ENCODE peak calls at places on chromosomes 16 and 17, in four cellular contexts. M is Panc1, T is GM12865, H is foreskin fibroblast. N is an unnamed sample.

GRCh38 chr17:7884581-7885356 is 3.8 kb upstream of the CHD3 start:
- DNase-seq in M (no peak), T (peak; percentile 21), H (no peak), N (peak; percentile 44)

GRCh38 chr17:51820766-51821165 is 337.7 kb downstream of the CA10 start:
- DNase-seq in H (no peak), M (no peak), T (no peak), N (no peak)

GRCh38 chr16:14187517-14188338 is 116.6 kb downstream of the MRTFB start:
- DNase-seq in H (no peak), M (no peak), T (no peak), N (no peak)

GRCh38 chr17:77459018-77459755 is 318.4 kb downstream of the SEC14L1 start:
- DNase-seq in M (no peak), H (no peak), T (peak; percentile 54), N (no peak)

GRCh38 chr16:14354561-14355351 is 275.3 kb downstream of the PARN start:
- DNase-seq in H (no peak), M (no peak), T (peak; percentile 98), N (peak; percentile 84)

GRCh38 chr16:48526058-48526957 is 83.7 kb downstream of the N4BP1 start:
- DNase-seq in M (peak; percentile 32), T (peak; percentile 73), H (no peak), N (peak; percentile 79)

GRCh38 chr16:77236063-77236511 is 36.9 kb downstream of the SYCE1L start:
- DNase-seq in H (peak; percentile 63), T (peak; percentile 88), M (peak; percentile 62), N (peak; percentile 85)

GRCh38 chr17:69908599-69909368 is 166.2 kb upstream of the KCNJ16 start:
- DNase-seq in M (no peak), T (no peak), H (no peak), N (no peak)

DNA sequence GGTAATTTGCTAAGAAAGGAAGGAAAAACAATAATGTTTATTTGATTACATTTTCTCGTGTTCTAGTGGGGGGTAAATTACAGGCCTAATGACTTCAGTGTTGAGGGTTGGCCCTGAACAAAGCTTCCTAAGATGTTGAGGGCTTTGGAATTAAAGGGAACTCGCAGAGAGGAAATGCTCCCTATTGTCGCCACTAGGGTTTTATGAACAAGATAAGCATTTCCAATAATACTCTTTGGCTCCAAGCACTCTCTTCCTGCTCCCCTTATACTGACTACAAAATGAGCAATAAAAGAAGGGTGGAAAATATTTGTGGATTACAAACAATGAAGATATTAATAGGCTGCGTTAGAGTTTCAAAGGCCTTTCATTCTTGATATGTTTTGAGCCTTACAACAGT is 363.6 kb downstream of the HS3ST3B1 start:
- DNase-seq in M (no peak), T (no peak), H (no peak), N (no peak)
- TF ChIP-seq CTCF in M (no peak), T (no peak), H (no peak), N (no peak)

DNA sequence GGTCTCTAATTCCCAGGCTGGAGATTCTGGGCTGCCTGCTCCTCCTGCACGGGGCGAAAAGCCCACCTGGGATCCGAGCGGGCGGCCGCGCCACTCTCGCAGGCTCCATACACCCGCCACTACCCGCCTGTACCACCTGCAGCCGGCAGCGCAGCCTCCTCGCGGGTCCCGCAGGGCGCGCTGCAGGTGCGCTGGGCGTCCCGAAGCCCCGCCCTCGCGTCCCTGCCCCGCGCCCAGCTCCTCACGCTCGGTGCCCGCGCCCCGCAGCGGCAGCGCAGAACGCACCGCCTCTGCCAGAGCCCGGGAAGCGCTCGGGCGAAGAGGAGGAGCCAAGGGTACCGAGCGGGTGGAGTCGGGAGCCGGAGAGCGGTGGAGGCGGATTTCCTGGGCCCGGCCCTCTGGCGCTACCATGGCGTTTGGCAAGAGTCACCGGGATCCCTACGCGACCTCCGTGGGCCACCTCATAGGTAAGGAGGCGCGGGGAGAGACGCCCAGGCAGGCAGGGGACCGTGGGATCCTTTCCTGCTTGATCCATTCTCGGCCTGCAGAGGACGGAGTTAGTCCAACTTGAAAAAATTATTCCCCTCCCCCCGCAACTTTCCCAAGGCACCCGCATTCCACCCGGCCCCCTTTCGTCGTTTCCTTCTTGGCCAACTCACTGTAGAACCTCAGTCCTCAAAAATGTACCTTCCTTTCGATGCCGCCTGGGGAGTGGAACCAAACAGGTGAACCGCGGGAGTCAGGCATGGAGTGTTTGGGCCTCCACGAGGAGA is at the start of gene TOM1L1:
- DNase-seq in M (no peak), T (peak; percentile 43), H (peak; percentile 57), N (peak; percentile 50)
- TF ChIP-seq CTCF in M (peak; percentile 40), T (no peak), H (peak; percentile 12), N (no peak)

GRCh38 chr17:37754363-37754762 is 9.5 kb upstream of the HNF1B start:
- DNase-seq in T (no peak), M (no peak), H (no peak), N (no peak)
- TF ChIP-seq CTCF in T (no peak), M (no peak), H (no peak), N (no peak)

GRCh38 chr17:82315703-82316358 is 1.6 kb downstream of the CD7 start:
- DNase-seq in M (no peak), H (no peak), T (no peak), N (no peak)
- TF ChIP-seq CTCF in M (no peak), H (no peak), T (no peak), N (no peak)

GRCh38 chr17:58541249-58541648 is 26.8 kb upstream of the MTMR4 start:
- DNase-seq in H (no peak), M (no peak), T (peak; percentile 54), N (peak; percentile 49)
- TF ChIP-seq CTCF in H (no peak), M (peak; percentile 32), T (peak; percentile 58), N (peak; percentile 21)

DNA sequence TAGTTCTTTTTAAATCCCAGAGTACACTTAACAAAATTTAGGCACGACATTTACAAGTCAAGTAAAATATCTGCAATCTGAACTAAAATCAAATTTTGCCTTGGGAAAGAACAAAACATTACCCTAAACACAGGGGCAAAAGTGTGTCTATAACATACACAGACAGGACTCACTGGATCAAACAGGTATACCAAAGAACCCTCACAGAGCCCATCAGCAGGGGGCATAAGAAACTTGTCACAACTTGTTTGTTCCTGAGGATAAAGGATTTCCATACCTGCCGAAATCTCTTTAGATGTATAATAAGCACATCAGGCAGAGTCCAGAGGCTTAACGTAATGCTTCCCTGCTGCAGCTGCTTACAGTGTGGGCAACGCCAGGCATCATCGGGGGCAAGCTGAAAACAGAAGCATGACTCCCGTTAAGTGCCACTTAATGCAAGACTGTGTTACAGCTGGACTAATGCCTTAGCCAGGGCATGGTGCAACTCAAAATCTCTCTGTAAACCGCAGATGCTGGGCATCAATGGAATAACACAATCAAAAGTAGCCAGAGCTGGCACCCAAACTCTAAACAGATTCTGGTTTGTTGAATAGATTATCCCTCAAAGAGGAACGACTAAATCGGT is 67.0 kb downstream of the USP31 start:
- DNase-seq in H (no peak), M (no peak), T (no peak), N (no peak)
- TF ChIP-seq CTCF in H (no peak), M (peak; percentile 8), T (no peak), N (no peak)

GRCh38 chr17:67221062-67221998 is 23.7 kb downstream of the HELZ start:
- DNase-seq in T (peak; percentile 63), H (no peak), M (no peak), N (peak; percentile 47)
- TF ChIP-seq CTCF in T (peak; percentile 54), H (no peak), M (peak; percentile 72), N (peak; percentile 46)

GRCh38 chr16:71441348-71441781 is 489 bp downstream of the TLE7 start:
- DNase-seq in M (no peak), T (no peak), H (no peak), N (no peak)
- TF ChIP-seq CTCF in M (no peak), T (no peak), H (peak; percentile 28), N (no peak)

GRCh38 chr17:63435681-63436522 is 10.2 kb downstream of the CYB561 start:
- DNase-seq in T (peak; percentile 39), M (no peak), H (no peak), N (no peak)

GRCh38 chr17:63436523-63437110 is 9.5 kb downstream of the CYB561 start:
- DNase-seq in M (no peak), H (no peak), T (no peak), N (no peak)

GRCh38 chr17:63437287-63438091 is 8.6 kb downstream of the CYB561 start:
- DNase-seq in H (peak; percentile 32), M (no peak), T (no peak), N (no peak)

GRCh38 chr17:63433746-63434591 is 12.1 kb downstream of the CYB561 start:
- DNase-seq in M (no peak), H (peak; percentile 94), T (no peak), N (no peak)

DNA sequence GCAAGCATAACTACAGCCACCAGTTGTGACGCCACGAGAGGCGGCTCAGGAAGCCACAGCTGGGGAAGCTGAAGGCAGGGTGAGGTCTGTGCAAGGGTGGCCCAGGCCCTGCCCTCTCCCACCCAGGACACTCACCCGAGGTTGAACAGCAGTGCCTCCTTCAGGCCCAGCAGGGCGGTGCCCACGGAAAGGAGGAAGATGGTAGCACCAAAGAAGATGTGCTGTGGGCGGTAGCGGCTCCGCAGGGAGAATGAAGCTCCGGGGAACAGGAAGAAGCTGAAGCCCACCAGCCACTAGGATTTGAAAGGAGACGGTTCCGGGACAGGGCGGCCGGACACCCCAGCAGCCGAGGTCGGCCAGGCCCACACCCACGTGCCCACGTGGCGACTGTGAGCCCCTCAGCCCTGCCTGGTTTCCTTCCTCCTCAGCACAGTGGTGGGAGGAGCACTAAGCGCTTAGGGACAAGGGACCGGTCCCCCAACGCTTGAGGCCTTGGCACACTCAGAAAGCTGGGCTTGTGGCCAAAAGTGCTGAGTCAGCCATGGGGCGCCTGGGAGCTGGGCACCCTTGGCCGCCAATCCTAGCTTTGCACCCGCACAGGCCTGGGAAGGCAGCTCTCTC is 11.0 kb downstream of the CYB561 start:
- DNase-seq in T (no peak), M (no peak), H (peak; percentile 43), N (no peak)
- TF ChIP-seq CTCF in T (no peak), M (peak; percentile 64), H (peak; percentile 20), N (no peak)

DNA sequence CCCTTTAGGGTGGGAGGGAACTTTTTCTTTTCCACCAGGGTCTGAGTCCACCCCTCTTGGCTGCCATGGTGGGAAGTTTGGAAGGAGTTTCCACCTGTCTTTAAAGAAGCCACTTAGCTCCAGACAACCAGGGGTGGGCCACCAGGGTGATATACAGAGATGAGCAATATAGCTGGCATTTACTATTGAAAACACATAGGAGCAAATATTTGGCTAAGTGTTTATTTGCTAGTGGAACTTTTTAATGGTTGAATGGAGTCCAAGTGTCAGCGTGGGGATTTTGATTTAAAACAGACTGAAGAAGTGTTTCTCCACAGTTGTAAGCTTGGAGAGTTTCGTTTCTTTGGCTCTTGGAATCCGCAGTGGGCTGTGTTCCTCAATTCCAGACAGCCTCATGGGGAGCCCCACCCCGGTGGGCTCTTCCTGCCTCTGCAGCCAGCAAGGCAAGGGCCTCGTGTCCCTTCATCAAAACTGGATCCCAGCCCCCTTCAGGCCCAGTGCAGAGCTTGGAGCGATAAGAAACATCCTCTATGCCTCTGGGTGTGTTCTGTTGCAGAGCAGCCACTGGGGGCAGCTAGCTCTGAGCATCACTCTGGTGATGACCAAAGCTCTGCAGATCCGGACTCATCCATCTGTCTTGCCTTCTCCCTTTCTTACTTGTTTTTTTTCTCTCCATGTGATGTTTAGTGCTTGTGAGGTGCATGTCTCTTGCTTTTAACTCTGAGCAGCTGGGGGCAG is 36.1 kb downstream of the NOG start:
- DNase-seq in T (peak; percentile 3), H (peak; percentile 9), M (no peak), N (no peak)
- TF ChIP-seq CTCF in T (peak; percentile 18), H (peak; percentile 63), M (peak; percentile 70), N (no peak)